ENCODE peak calls at places on chromosome 6, in four cellular contexts. Q is AG09309, N is Panc1, A is colonic mucosa. C is an unnamed sample.

GRCh38 chr6:29986199-29986598 is 43.9 kb downstream of the HLA-A start:
- DNase-seq in Q (no peak), N (no peak), A (no peak), C (no peak)

GRCh38 chr6:47275640-47276039 is 34.1 kb downstream of the TNFRSF21 start:
- DNase-seq in Q (no peak), N (no peak), A (no peak), C (no peak)

GRCh38 chr6:170177383-170178265 is 113.3 kb downstream of the DLL1 start:
- DNase-seq in Q (no peak), N (no peak), A (peak; percentile 18), C (no peak)

GRCh38 chr6:109800771-109801170 is 109.7 kb downstream of the FIG4 start:
- DNase-seq in Q (no peak), N (no peak), A (no peak), C (no peak)

GRCh38 chr6:112232845-112233256 is 21.5 kb downstream of the LAMA4 start:
- DNase-seq in Q (no peak), N (no peak), A (no peak), C (no peak)

GRCh38 chr6:81998432-81998831 is 246.0 kb upstream of the TENT5A start:
- DNase-seq in Q (peak; percentile 52), N (no peak), A (no peak), C (no peak)

GRCh38 chr6:7737867-7738266 is 12.0 kb downstream of the BMP6 start:
- DNase-seq in Q (no peak), N (no peak), A (no peak), C (no peak)

GRCh38 chr6:128598561-128598960 is 78.2 kb upstream of the PTPRK start:
- DNase-seq in Q (no peak), N (no peak), A (no peak), C (no peak)

GRCh38 chr6:6655805-6656251 is 67.3 kb downstream of the LY86 start:
- DNase-seq in Q (no peak), N (no peak), A (no peak), C (no peak)

GRCh38 chr6:166512567-166512966 is 73.9 kb downstream of the RAMACL start:
- DNase-seq in Q (no peak), N (no peak), A (no peak), C (peak; percentile 23)

GRCh38 chr6:56400273-56400672 is 152.9 kb upstream of the COL21A1 start:
- DNase-seq in Q (no peak), N (no peak), A (no peak), C (peak; percentile 52)

GRCh38 chr6:41963371-41963770 is 21.8 kb upstream of the CCND3 start:
- DNase-seq in Q (no peak), N (no peak), A (no peak), C (no peak)

GRCh38 chr6:119201486-119201885 is 123.0 kb upstream of the FAM184A start:
- DNase-seq in Q (no peak), N (no peak), A (no peak), C (peak; percentile 46)

GRCh38 chr6:40545954-40546353 is 41.2 kb downstream of the LRFN2 start:
- DNase-seq in Q (no peak), N (no peak), A (no peak), C (no peak)

GRCh38 chr6:113953346-113953745 is 17.6 kb downstream of the HDAC2 start:
- DNase-seq in Q (no peak), N (no peak), A (no peak), C (no peak)

GRCh38 chr6:99522531-99522930 is 7.3 kb upstream of the USP45 start:
- DNase-seq in Q (peak; percentile 16), N (no peak), A (no peak), C (no peak)

GRCh38 chr6:33812669-33813068 is 8.9 kb upstream of the MLN start:
- DNase-seq in Q (no peak), N (no peak), A (peak; percentile 37), C (peak; percentile 16)

GRCh38 chr6:145733770-145734169 is 1.6 kb downstream of the EPM2A start:
- DNase-seq in Q (no peak), N (no peak), A (no peak), C (peak; percentile 8)

GRCh38 chr6:106431405-106431804 is 70.9 kb downstream of the CRYBG1 start:
- DNase-seq in Q (no peak), N (no peak), A (no peak), C (no peak)

GRCh38 chr6:131636880-131637792 is at the start of gene ENPP3:
- DNase-seq in Q (no peak), N (no peak), A (no peak), C (peak; percentile 76)

GRCh38 chr6:69867075-69867911 is 937 bp downstream of the COL19A1 start:
- DNase-seq in Q (no peak), N (no peak), A (peak; percentile 37), C (peak; percentile 23)

GRCh38 chr6:159180001-159180400 is 10.8 kb downstream of the FNDC1 start:
- DNase-seq in Q (peak; percentile 89), N (no peak), A (no peak), C (no peak)

GRCh38 chr6:138235205-138235604 is 16.9 kb upstream of the PBOV1 start:
- DNase-seq in Q (no peak), N (no peak), A (no peak), C (no peak)

GRCh38 chr6:31970604-31971271 is 1.2 kb downstream of the DXO start:
- DNase-seq in Q (no peak), N (no peak), A (no peak), C (no peak)

GRCh38 chr6:15359335-15359862 is 113.5 kb downstream of the JARID2 start:
- DNase-seq in Q (no peak), N (no peak), A (no peak), C (no peak)

GRCh38 chr6:100099189-100100074 is 105.4 kb upstream of the MCHR2 start:
- DNase-seq in Q (no peak), N (no peak), A (no peak), C (peak; percentile 14)

GRCh38 chr6:88629838-88630462 is 333.5 kb downstream of the RNGTT start:
- DNase-seq in Q (no peak), N (no peak), A (no peak), C (no peak)

GRCh38 chr6:46949662-46950280 is 28.0 kb upstream of the ADGRF5 start:
- DNase-seq in Q (no peak), N (no peak), A (peak; percentile 81), C (peak; percentile 55)

GRCh38 chr6:121319112-121319553 is 15.1 kb downstream of the TBC1D32 start:
- DNase-seq in Q (no peak), N (no peak), A (no peak), C (peak; percentile 32)

GRCh38 chr6:109382576-109383437 is 540 bp upstream of the CD164 start:
- DNase-seq in Q (peak; percentile 79), N (peak; percentile 97), A (peak; percentile 94), C (peak; percentile 96)

GRCh38 chr6:139442188-139442625 is 67.8 kb upstream of the CITED2 start:
- DNase-seq in Q (no peak), N (no peak), A (no peak), C (no peak)

GRCh38 chr6:75747371-75747984 is 1.6 kb upstream of the MYO6 start:
- DNase-seq in Q (no peak), N (no peak), A (peak; percentile 53), C (peak; percentile 69)

GRCh38 chr6:96725276-96725675 is 112.0 kb downstream of the GPR63 start:
- DNase-seq in Q (no peak), N (no peak), A (no peak), C (no peak)

GRCh38 chr6:169592558-169592957 is 109.3 kb downstream of the WDR27 start:
- DNase-seq in Q (no peak), N (no peak), A (no peak), C (no peak)

GRCh38 chr6:19301980-19302379 is 535.2 kb upstream of the ID4 start:
- DNase-seq in Q (peak; percentile 40), N (no peak), A (no peak), C (no peak)

GRCh38 chr6:43921039-43921438 is 151.0 kb downstream of the VEGFA start:
- DNase-seq in Q (no peak), N (no peak), A (no peak), C (no peak)

GRCh38 chr6:43922423-43923375 is 152.7 kb downstream of the VEGFA start:
- DNase-seq in Q (no peak), N (no peak), A (no peak), C (no peak)

GRCh38 chr6:43921548-43922422 is 151.8 kb downstream of the VEGFA start:
- DNase-seq in Q (no peak), N (no peak), A (no peak), C (no peak)

GRCh38 chr6:43924222-43924702 is 154.3 kb downstream of the VEGFA start:
- DNase-seq in Q (no peak), N (no peak), A (no peak), C (no peak)

GRCh38 chr6:43923376-43924221 is 153.6 kb downstream of the VEGFA start:
- DNase-seq in Q (no peak), N (no peak), A (no peak), C (no peak)
- H3K4me3 ChIP-seq in Q (no peak overlapping the region), N (no peak overlapping the region), A (no peak overlapping the region), C (no peak overlapping the region)

DNA sequence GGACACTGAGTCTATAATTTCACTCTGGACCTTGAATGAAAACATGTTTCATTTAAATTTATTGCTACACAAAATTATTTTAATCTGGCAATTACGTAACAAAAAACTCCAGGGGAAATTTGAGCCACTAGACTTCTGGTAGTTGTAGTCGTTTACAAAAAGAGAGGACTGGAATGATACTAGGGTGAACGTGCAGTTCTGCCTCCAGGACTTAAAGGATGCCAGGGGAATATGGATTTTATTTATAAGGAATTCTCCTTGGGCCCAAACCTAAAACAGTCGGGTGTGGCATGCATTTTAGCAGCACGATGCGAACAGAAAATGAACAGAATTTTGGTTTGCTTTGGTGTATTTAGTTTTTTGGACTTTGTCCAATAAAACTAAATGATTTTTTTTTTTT is 76.9 kb downstream of the PRL start:
- DNase-seq in Q (no peak), N (no peak), A (no peak), C (no peak)
- H3K4me3 ChIP-seq in Q (no peak overlapping the region), N (no peak overlapping the region), A (no peak overlapping the region), C (no peak overlapping the region)

GRCh38 chr6:73655341-73655917 is 1.6 kb upstream of the SLC17A5 start:
- DNase-seq in Q (no peak), N (no peak), A (no peak), C (no peak)
- H3K4me3 ChIP-seq in Q (no peak overlapping the region), N (peak overlapping the region; percentile 73), A (peak overlapping the region; percentile 98), C (no peak overlapping the region)

GRCh38 chr6:37172991-37173572 is 3.1 kb downstream of the PIM1 start:
- DNase-seq in Q (no peak), N (no peak), A (no peak), C (no peak)
- H3K4me3 ChIP-seq in Q (no peak overlapping the region), N (peak overlapping the region; percentile 81), A (peak overlapping the region; percentile 90), C (no peak overlapping the region)

GRCh38 chr6:53496100-53496499 is 48.8 kb downstream of the GCLC start:
- DNase-seq in Q (no peak), N (no peak), A (no peak), C (no peak)

GRCh38 chr6:53493635-53494025 is 51.3 kb downstream of the GCLC start:
- DNase-seq in Q (no peak), N (no peak), A (no peak), C (no peak)

GRCh38 chr6:53494076-53494475 is 50.8 kb downstream of the GCLC start:
- DNase-seq in Q (no peak), N (no peak), A (no peak), C (no peak)

GRCh38 chr6:53496797-53497196 is 48.1 kb downstream of the GCLC start:
- DNase-seq in Q (peak; percentile 79), N (peak; percentile 8), A (no peak), C (no peak)

DNA sequence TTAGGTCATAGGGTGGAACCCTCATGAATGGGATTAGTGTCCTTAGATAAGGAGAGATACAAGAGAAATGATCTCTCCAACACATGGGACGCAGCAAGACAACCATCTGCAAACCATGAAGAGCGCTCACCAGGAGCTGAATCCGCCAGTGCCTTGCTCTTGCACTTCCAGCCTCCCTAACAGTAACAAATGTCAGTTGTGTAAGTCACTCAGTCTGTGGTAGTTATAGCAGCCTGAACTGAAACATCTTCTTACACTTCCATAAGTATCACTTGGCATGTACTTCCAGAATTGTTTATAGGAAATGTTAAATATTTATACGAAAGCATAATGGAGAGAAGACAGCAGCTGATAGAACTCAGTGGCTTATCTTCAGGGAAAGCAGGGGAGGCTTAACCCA is 49.4 kb downstream of the GCLC start:
- DNase-seq in Q (no peak), N (no peak), A (no peak), C (no peak)
- H3K4me3 ChIP-seq in Q (no peak overlapping the region), N (no peak overlapping the region), A (no peak overlapping the region), C (no peak overlapping the region)